ENCODE peak calls at places on chromosomes 1 and 21, in six cellular contexts. One of them, this sample, is unnamed.

GRCh38 chr1:9867408-9868243 is 42.4 kb downstream of the CTNNBIP1 start:
- DNase-seq in A549: peak
- DNase-seq in breast epithelium: peak
- DNase-seq in ovary: peak
- DNase-seq in right atrium auricular region: peak
- DNase-seq in nephron progenitor cell: peak
- DNase-seq in this sample: peak

GRCh38 chr1:15008783-15009709 is 144.5 kb upstream of the TMEM51 start:
- DNase-seq in A549: no peak
- DNase-seq in breast epithelium: no peak
- DNase-seq in ovary: no peak
- DNase-seq in right atrium auricular region: no peak
- DNase-seq in nephron progenitor cell: no peak
- DNase-seq in this sample: no peak

GRCh38 chr1:158227904-158228623 is 26.2 kb upstream of the CD1A start:
- DNase-seq in A549: no peak
- DNase-seq in breast epithelium: no peak
- DNase-seq in ovary: no peak
- DNase-seq in right atrium auricular region: no peak
- DNase-seq in nephron progenitor cell: no peak
- DNase-seq in this sample: no peak

GRCh38 chr1:156486421-156487344 is 13.9 kb downstream of the MEF2D start:
- DNase-seq in A549: no peak
- DNase-seq in breast epithelium: no peak
- DNase-seq in ovary: no peak
- DNase-seq in right atrium auricular region: no peak
- DNase-seq in nephron progenitor cell: no peak
- DNase-seq in this sample: peak

GRCh38 chr21:17045214-17045835 is 467.5 kb upstream of the CXADR start:
- DNase-seq in A549: no peak
- DNase-seq in breast epithelium: no peak
- DNase-seq in ovary: no peak
- DNase-seq in right atrium auricular region: no peak
- DNase-seq in nephron progenitor cell: no peak
- DNase-seq in this sample: no peak

GRCh38 chr21:39451332-39452206 is at the start of gene SH3BGR:
- DNase-seq in A549: no peak
- DNase-seq in breast epithelium: peak
- DNase-seq in ovary: no peak
- DNase-seq in right atrium auricular region: peak
- DNase-seq in nephron progenitor cell: peak
- DNase-seq in this sample: no peak

GRCh38 chr1:115771847-115772457 is 3.4 kb upstream of the CASQ2 start:
- DNase-seq in A549: peak
- DNase-seq in breast epithelium: peak
- DNase-seq in ovary: peak
- DNase-seq in right atrium auricular region: peak
- DNase-seq in nephron progenitor cell: peak
- DNase-seq in this sample: peak

GRCh38 chr1:93704063-93704462 is 22.4 kb upstream of the BCAR3 start:
- DNase-seq in A549: no peak
- DNase-seq in breast epithelium: no peak
- DNase-seq in ovary: no peak
- DNase-seq in right atrium auricular region: no peak
- DNase-seq in nephron progenitor cell: no peak
- DNase-seq in this sample: no peak

GRCh38 chr21:43797925-43798715 is 8.7 kb downstream of the RRP1 start:
- DNase-seq in A549: no peak
- DNase-seq in breast epithelium: no peak
- DNase-seq in ovary: no peak
- DNase-seq in right atrium auricular region: no peak
- DNase-seq in nephron progenitor cell: no peak
- DNase-seq in this sample: no peak

GRCh38 chr1:45395051-45395450 is 54.8 kb upstream of the MUTYH start:
- DNase-seq in A549: no peak
- DNase-seq in breast epithelium: no peak
- DNase-seq in ovary: no peak
- DNase-seq in right atrium auricular region: no peak
- DNase-seq in nephron progenitor cell: no peak
- DNase-seq in this sample: no peak

GRCh38 chr1:165842363-165843129 is 15.1 kb downstream of the UCK2 start:
- DNase-seq in A549: no peak
- DNase-seq in breast epithelium: no peak
- DNase-seq in ovary: no peak
- DNase-seq in right atrium auricular region: no peak
- DNase-seq in nephron progenitor cell: no peak
- DNase-seq in this sample: no peak

GRCh38 chr1:37038703-37039093 is 4.4 kb upstream of the GRIK3 start:
- DNase-seq in A549: no peak
- DNase-seq in breast epithelium: peak
- DNase-seq in ovary: no peak
- DNase-seq in right atrium auricular region: no peak
- DNase-seq in nephron progenitor cell: no peak
- DNase-seq in this sample: no peak

GRCh38 chr1:60848583-60849188 is 233.7 kb upstream of the NFIA start:
- DNase-seq in A549: no peak
- DNase-seq in breast epithelium: no peak
- DNase-seq in ovary: no peak
- DNase-seq in right atrium auricular region: no peak
- DNase-seq in nephron progenitor cell: no peak
- DNase-seq in this sample: no peak

GRCh38 chr1:8335246-8335645 is 17.3 kb downstream of the SLC45A1 start:
- DNase-seq in A549: no peak
- DNase-seq in breast epithelium: no peak
- DNase-seq in ovary: no peak
- DNase-seq in right atrium auricular region: no peak
- DNase-seq in nephron progenitor cell: no peak
- DNase-seq in this sample: no peak

GRCh38 chr21:29208666-29209059 is 78.2 kb downstream of the MAP3K7CL start:
- DNase-seq in A549: no peak
- DNase-seq in breast epithelium: no peak
- DNase-seq in ovary: no peak
- DNase-seq in right atrium auricular region: no peak
- DNase-seq in nephron progenitor cell: no peak
- DNase-seq in this sample: no peak

GRCh38 chr1:226995064-226995965 is 55.2 kb downstream of the COQ8A start:
- DNase-seq in A549: no peak
- DNase-seq in breast epithelium: no peak
- DNase-seq in ovary: no peak
- DNase-seq in right atrium auricular region: no peak
- DNase-seq in nephron progenitor cell: no peak
- DNase-seq in this sample: no peak

GRCh38 chr1:118982281-118982680 is 5.9 kb downstream of the TBX15 start:
- DNase-seq in A549: no peak
- DNase-seq in breast epithelium: no peak
- DNase-seq in ovary: no peak
- DNase-seq in right atrium auricular region: no peak
- DNase-seq in nephron progenitor cell: no peak
- DNase-seq in this sample: no peak

GRCh38 chr1:62142550-62142949 is 52.1 kb upstream of the L1TD1 start:
- DNase-seq in A549: no peak
- DNase-seq in breast epithelium: no peak
- DNase-seq in ovary: no peak
- DNase-seq in right atrium auricular region: no peak
- DNase-seq in nephron progenitor cell: peak
- DNase-seq in this sample: no peak

GRCh38 chr1:218350909-218351616 is 5.9 kb downstream of the TGFB2 start:
- DNase-seq in A549: no peak
- DNase-seq in breast epithelium: no peak
- DNase-seq in ovary: no peak
- DNase-seq in right atrium auricular region: no peak
- DNase-seq in nephron progenitor cell: no peak
- DNase-seq in this sample: no peak

GRCh38 chr1:214184992-214185391 is 96.0 kb upstream of the SMYD2 start:
- DNase-seq in A549: no peak
- DNase-seq in breast epithelium: no peak
- DNase-seq in ovary: no peak
- DNase-seq in right atrium auricular region: no peak
- DNase-seq in nephron progenitor cell: no peak
- DNase-seq in this sample: no peak

GRCh38 chr1:19336543-19336942 is 24.4 kb downstream of the SLC66A1 start:
- DNase-seq in A549: no peak
- DNase-seq in breast epithelium: no peak
- DNase-seq in ovary: no peak
- DNase-seq in right atrium auricular region: no peak
- DNase-seq in nephron progenitor cell: no peak
- DNase-seq in this sample: no peak

GRCh38 chr1:150164224-150164623 is 14.5 kb downstream of the PLEKHO1 start:
- DNase-seq in A549: no peak
- DNase-seq in breast epithelium: no peak
- DNase-seq in ovary: no peak
- DNase-seq in right atrium auricular region: no peak
- DNase-seq in nephron progenitor cell: no peak
- DNase-seq in this sample: no peak

GRCh38 chr1:1437904-1438376 is 2.5 kb downstream of the VWA1 start:
- DNase-seq in A549: peak
- DNase-seq in breast epithelium: no peak
- DNase-seq in ovary: no peak
- DNase-seq in right atrium auricular region: no peak
- DNase-seq in nephron progenitor cell: no peak
- DNase-seq in this sample: no peak
- TF ChIP-seq CTCF in A549: no peak
- TF ChIP-seq CTCF in breast epithelium: no peak
- TF ChIP-seq CTCF in ovary: no peak
- TF ChIP-seq CTCF in right atrium auricular region: no peak
- TF ChIP-seq CTCF in nephron progenitor cell: no peak
- TF ChIP-seq CTCF in this sample: no peak

DNA sequence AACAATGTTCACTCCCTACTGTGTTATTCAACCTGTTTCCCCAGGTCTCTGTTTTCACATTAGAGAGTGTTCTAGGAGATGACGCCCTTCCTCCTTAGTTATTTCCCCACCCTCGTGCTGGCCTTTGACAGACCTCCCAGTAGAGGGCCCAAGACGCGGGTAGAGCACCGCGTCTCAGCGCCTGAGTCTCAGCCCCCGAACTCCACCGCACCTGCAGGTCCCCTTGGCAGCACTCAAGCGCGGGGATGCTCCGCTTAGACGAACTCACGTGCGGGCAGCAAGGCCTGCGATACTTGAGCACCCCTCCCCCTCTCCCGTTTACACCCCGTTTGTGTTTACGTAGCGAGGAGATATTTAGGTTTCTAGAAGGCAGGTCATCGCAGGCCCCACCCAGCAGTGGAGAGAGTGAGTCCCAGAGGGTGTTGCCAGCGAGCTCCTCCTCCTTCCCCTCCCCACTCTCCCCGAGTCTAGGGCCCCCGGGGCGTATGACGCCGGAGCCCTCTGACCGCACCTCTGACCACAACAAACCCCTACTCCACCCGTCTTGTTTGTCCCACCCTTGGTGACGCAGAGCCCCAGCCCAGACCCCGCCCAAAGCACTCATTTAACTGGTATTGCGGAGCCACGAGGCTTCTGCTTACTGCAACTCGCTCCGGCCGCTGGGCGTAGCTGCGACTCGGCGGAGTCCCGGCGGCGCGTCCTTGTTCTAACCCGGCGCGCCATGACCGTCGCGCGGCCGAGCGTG is at the start of gene CD55:
- DNase-seq in A549: peak
- DNase-seq in breast epithelium: peak
- DNase-seq in ovary: peak
- DNase-seq in right atrium auricular region: peak
- DNase-seq in nephron progenitor cell: peak
- DNase-seq in this sample: peak
- TF ChIP-seq CTCF in A549: peak
- TF ChIP-seq CTCF in breast epithelium: no peak
- TF ChIP-seq CTCF in ovary: peak
- TF ChIP-seq CTCF in right atrium auricular region: no peak
- TF ChIP-seq CTCF in nephron progenitor cell: no peak
- TF ChIP-seq CTCF in this sample: no peak

DNA sequence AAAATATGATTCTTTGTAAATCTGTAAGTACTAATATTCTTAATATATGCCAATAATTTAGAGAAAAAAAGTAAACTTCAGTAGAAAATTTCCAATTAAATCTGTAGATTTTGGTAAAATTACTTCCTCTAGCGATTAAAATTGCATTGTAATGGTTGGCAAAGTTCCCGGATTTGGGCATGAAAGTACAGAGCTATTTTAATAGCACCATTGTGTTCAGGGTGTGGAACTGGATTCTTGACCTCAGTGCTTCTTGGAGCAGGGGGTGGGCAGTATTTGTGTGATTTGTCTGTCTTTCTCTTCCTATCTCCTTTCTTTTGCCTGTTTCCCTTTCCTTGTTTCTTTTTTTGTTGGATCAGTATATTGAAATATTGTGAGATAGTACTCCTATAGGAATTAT is 72.1 kb downstream of the DNM3 start:
- DNase-seq in A549: peak
- DNase-seq in breast epithelium: no peak
- DNase-seq in ovary: no peak
- DNase-seq in right atrium auricular region: no peak
- DNase-seq in nephron progenitor cell: no peak
- DNase-seq in this sample: no peak
- TF ChIP-seq CTCF in A549: no peak
- TF ChIP-seq CTCF in breast epithelium: no peak
- TF ChIP-seq CTCF in ovary: no peak
- TF ChIP-seq CTCF in right atrium auricular region: no peak
- TF ChIP-seq CTCF in nephron progenitor cell: no peak
- TF ChIP-seq CTCF in this sample: no peak

DNA sequence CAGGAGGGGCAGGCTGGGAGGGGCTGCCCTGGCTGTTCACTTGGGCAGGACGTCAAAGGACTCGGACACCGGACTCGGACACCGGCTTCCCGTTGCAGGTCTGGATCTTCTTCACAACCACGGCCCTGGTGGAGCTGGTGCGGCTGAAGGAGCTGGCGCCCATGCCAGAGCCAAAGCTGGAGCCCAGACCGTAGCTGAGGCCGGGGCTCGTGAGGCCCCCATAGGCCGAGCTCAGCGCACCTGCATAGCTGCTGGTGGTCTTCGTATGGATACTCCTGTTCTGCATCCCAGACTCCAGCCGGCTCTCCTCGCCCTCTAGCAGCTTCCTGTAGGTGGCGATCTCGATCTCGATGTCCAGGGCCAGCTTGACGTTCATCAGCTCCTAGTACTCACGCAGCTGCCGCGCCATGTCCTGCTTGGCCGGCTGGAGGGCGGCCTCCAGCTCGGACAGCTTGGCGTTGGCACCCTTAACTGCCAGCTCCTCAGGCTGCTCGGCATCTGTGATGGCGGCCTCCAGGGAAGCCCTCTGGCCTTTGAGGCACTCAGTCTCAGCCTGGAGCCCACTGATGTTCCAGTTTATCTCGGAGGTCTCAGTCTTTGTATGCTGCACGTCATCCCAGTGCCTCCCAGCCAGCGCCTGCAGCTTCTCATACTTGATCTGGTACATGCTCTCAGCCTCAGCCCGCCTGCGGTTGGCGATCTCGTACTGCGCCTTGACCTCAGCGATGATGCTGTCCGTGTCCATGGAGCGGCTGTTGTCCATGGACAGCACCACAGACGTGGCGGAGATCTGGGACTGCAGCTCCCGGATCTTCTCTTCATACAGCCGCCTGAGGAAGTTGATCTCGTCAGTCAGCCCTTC is 15.1 kb upstream of the KLF17 start:
- DNase-seq in A549: no peak
- DNase-seq in breast epithelium: no peak
- DNase-seq in ovary: no peak
- DNase-seq in right atrium auricular region: no peak
- DNase-seq in nephron progenitor cell: peak
- DNase-seq in this sample: peak
- TF ChIP-seq CTCF in A549: peak
- TF ChIP-seq CTCF in breast epithelium: no peak
- TF ChIP-seq CTCF in ovary: no peak
- TF ChIP-seq CTCF in right atrium auricular region: no peak
- TF ChIP-seq CTCF in nephron progenitor cell: peak
- TF ChIP-seq CTCF in this sample: no peak